ENCODE peak calls at places on chromosomes 7 and 10, in eight cellular contexts. Y, C, M, G, N, W, O and Z are unnamed samples.

GRCh38 chr7:8037151-8037550 is 68.6 kb downstream of the GLCCI1 start:
- DNase-seq in O (no peak), Y (no peak), G (no peak), W (no peak), N (no peak), C (no peak), M (no peak), Z (no peak)

GRCh38 chr10:49225218-49225876 is 37.2 kb upstream of the TMEM273 start:
- DNase-seq in G (no peak), C (peak), M (peak), N (no peak), W (no peak), Y (no peak), O (peak), Z (no peak)

GRCh38 chr7:45132708-45133320 is 21.3 kb upstream of the TBRG4 start:
- DNase-seq in G (no peak), Y (no peak), N (no peak), C (no peak), M (no peak), W (no peak), O (no peak), Z (no peak)

GRCh38 chr7:45105588-45106188 is 5.8 kb downstream of the TBRG4 start:
- DNase-seq in W (no peak), C (no peak), G (no peak), N (no peak), Y (no peak), O (peak), M (no peak), Z (no peak)

GRCh38 chr10:3054183-3054815 is 13.0 kb upstream of the PFKP start:
- DNase-seq in Y (no peak), W (no peak), N (no peak), O (no peak), M (no peak), C (no peak), G (no peak), Z (no peak)

GRCh38 chr10:127848226-127848625 is 44.5 kb downstream of the CLRN3 start:
- DNase-seq in C (no peak), N (no peak), M (no peak), G (no peak), Y (no peak), W (no peak), O (no peak), Z (no peak)

GRCh38 chr10:119489572-119490326 is 52.8 kb downstream of the RGS10 start:
- DNase-seq in O (peak), M (peak), W (peak), C (peak), N (peak), G (no peak), Y (peak), Z (peak)

GRCh38 chr10:79372871-79373270 is 25.6 kb downstream of the PPIF start:
- DNase-seq in M (no peak), Y (no peak), G (no peak), C (no peak), W (no peak), N (no peak), O (peak), Z (no peak)

GRCh38 chr10:35382096-35382495 is 45.8 kb downstream of the CCNY start:
- DNase-seq in G (no peak), Y (no peak), W (no peak), C (no peak), M (no peak), N (no peak), O (no peak), Z (no peak)

GRCh38 chr10:35388197-35388596 is 51.9 kb downstream of the CCNY start:
- DNase-seq in W (no peak), N (no peak), M (no peak), O (no peak), Y (no peak), C (no peak), G (no peak), Z (no peak)

GRCh38 chr10:35386594-35387174 is 50.4 kb downstream of the CCNY start:
- DNase-seq in C (peak), O (no peak), Y (peak), N (no peak), W (no peak), M (peak), G (no peak), Z (no peak)

GRCh38 chr10:35387768-35388167 is 51.5 kb downstream of the CCNY start:
- DNase-seq in N (no peak), C (no peak), W (no peak), M (peak), O (no peak), Y (no peak), G (no peak), Z (no peak)

GRCh38 chr10:35384265-35384868 is 48.1 kb downstream of the CCNY start:
- DNase-seq in G (no peak), C (no peak), Y (no peak), N (no peak), W (no peak), M (no peak), O (no peak), Z (no peak)
- H3K4me3 ChIP-seq in G (no peak), C (no peak), Y (no peak), N (no peak), W (no peak), M (no peak), O (no peak), Z (no peak)

GRCh38 chr7:911791-912480 is 35.6 kb downstream of the GET4 start:
- DNase-seq in G (no peak), Y (no peak), M (no peak), O (no peak), N (no peak), C (no peak), W (peak), Z (no peak)
- H3K4me3 ChIP-seq in G (no peak), Y (no peak), M (no peak), O (no peak), N (no peak), C (no peak), W (no peak), Z (no peak)

GRCh38 chr10:21533577-21534475 is at the start of gene MLLT10:
- DNase-seq in Y (peak), O (peak), W (peak), C (peak), G (peak), N (peak), M (peak), Z (peak)

GRCh38 chr10:21530616-21531015 is 3.4 kb upstream of the MLLT10 start:
- DNase-seq in G (no peak), Y (no peak), M (no peak), N (no peak), O (no peak), C (no peak), W (no peak), Z (no peak)

GRCh38 chr10:21534611-21535493 is 820 bp downstream of the MLLT10 start:
- DNase-seq in O (peak), W (peak), C (peak), M (peak), N (peak), G (peak), Y (peak), Z (peak)

GRCh38 chr10:21531164-21531563 is 2.9 kb upstream of the MLLT10 start:
- DNase-seq in N (no peak), M (peak), G (no peak), W (no peak), O (no peak), C (no peak), Y (no peak), Z (no peak)

GRCh38 chr10:21532694-21533576 is 1.1 kb upstream of the MLLT10 start:
- DNase-seq in M (peak), G (no peak), N (no peak), Y (peak), C (no peak), W (no peak), O (no peak), Z (no peak)
- H3K4me3 ChIP-seq in M (peak), G (peak), N (peak), Y (peak), C (peak), W (peak), O (peak), Z (peak)

GRCh38 chr10:13794982-13795381 is 208.2 kb downstream of the PRPF18 start:
- DNase-seq in G (no peak), O (no peak), M (no peak), W (no peak), Y (no peak), N (no peak), C (no peak), Z (no peak)

GRCh38 chr10:13792011-13792410 is 205.2 kb downstream of the PRPF18 start:
- DNase-seq in C (peak), Y (no peak), N (no peak), W (peak), G (no peak), M (no peak), O (no peak), Z (no peak)

GRCh38 chr10:13791483-13791882 is 204.7 kb downstream of the PRPF18 start:
- DNase-seq in W (no peak), C (no peak), O (no peak), N (no peak), M (no peak), Y (no peak), G (no peak), Z (no peak)

GRCh38 chr10:13797171-13797570 is 210.4 kb downstream of the PRPF18 start:
- DNase-seq in C (no peak), M (no peak), G (no peak), W (no peak), N (no peak), O (no peak), Y (no peak), Z (no peak)

GRCh38 chr10:13795653-13796555 is 209.1 kb downstream of the PRPF18 start:
- DNase-seq in O (no peak), M (no peak), G (no peak), Y (no peak), C (no peak), N (no peak), W (no peak), Z (no peak)
- H3K4me3 ChIP-seq in O (no peak), M (no peak), G (no peak), Y (no peak), C (no peak), N (no peak), W (no peak), Z (no peak)

GRCh38 chr10:44809652-44810051 is 101.5 kb upstream of the TMEM72 start:
- DNase-seq in O (no peak), M (no peak), Y (peak), W (no peak), C (no peak), N (no peak), G (no peak), Z (no peak)
- H3K4me3 ChIP-seq in O (no peak), M (no peak), Y (no peak), W (no peak), C (no peak), N (no peak), G (no peak), Z (no peak)

GRCh38 chr10:61899663-61899996 is 1.9 kb upstream of the ARID5B start:
- DNase-seq in C (no peak), O (no peak), W (no peak), G (no peak), Y (no peak), M (no peak), N (no peak), Z (no peak)

GRCh38 chr10:61896854-61897661 is 4.4 kb upstream of the ARID5B start:
- DNase-seq in G (peak), M (peak), Y (peak), C (peak), W (peak), N (peak), O (peak), Z (peak)

GRCh38 chr10:61897671-61898434 is 3.6 kb upstream of the ARID5B start:
- DNase-seq in Y (peak), N (no peak), O (no peak), M (peak), W (no peak), C (no peak), G (no peak), Z (peak)

GRCh38 chr10:61899045-61899444 is 2.5 kb upstream of the ARID5B start:
- DNase-seq in G (no peak), O (no peak), Y (no peak), M (peak), N (no peak), C (no peak), W (no peak), Z (no peak)

DNA sequence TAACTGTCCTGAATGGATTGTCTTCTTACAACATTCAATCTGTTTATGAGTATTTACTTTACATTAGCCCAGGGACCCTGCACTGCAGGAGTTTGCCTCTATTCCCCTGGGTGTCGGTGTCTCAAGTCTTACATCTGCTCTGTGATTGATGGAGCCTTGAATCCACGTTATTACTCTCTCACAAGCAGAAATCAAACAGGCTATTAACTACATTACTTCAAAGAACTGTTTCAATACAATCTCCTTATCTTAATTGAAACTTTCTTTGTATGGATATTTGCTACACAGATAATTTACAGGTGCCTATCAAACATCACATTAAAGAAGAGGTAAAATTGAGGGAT is 3.1 kb upstream of the ARID5B start:
- DNase-seq in O (no peak), N (no peak), C (no peak), Y (no peak), G (no peak), W (no peak), M (no peak), Z (no peak)
- H3K4me3 ChIP-seq in O (no peak), N (peak), C (no peak), Y (no peak), G (no peak), W (no peak), M (no peak), Z (no peak)

GRCh38 chr7:33904680-33905388 is 505 bp upstream of the BMPER start:
- DNase-seq in O (peak), W (no peak), M (no peak), Y (peak), G (peak), N (peak), C (peak), Z (peak)
- H3K4me3 ChIP-seq in O (peak), W (peak), M (no peak), Y (peak), G (peak), N (peak), C (peak), Z (peak)

GRCh38 chr7:131555565-131556054 is 818 bp downstream of the PODXL start:
- DNase-seq in N (no peak), Y (peak), W (no peak), O (no peak), G (no peak), M (no peak), C (no peak), Z (no peak)

GRCh38 chr7:131556055-131556911 is at the start of gene PODXL:
- DNase-seq in Y (peak), O (peak), G (peak), C (peak), M (peak), W (peak), N (peak), Z (peak)

GRCh38 chr7:131554880-131555516 is 1.4 kb downstream of the PODXL start:
- DNase-seq in G (no peak), C (no peak), N (no peak), M (no peak), O (no peak), Y (peak), W (no peak), Z (no peak)

GRCh38 chr7:131552053-131552452 is 4.4 kb downstream of the PODXL start:
- DNase-seq in W (no peak), C (no peak), M (no peak), Y (no peak), G (no peak), N (no peak), O (no peak), Z (no peak)

GRCh38 chr7:131553906-131554305 is 2.5 kb downstream of the PODXL start:
- DNase-seq in W (no peak), O (no peak), C (no peak), G (no peak), M (no peak), N (no peak), Y (no peak), Z (no peak)
- H3K4me3 ChIP-seq in W (no peak), O (peak), C (peak), G (peak), M (no peak), N (no peak), Y (peak), Z (peak)

GRCh38 chr10:73043319-73043718 is 53.3 kb downstream of the P4HA1 start:
- DNase-seq in M (no peak), C (no peak), O (no peak), N (no peak), G (no peak), Y (no peak), W (no peak), Z (no peak)

GRCh38 chr10:73042130-73042529 is 54.5 kb downstream of the P4HA1 start:
- DNase-seq in C (no peak), W (no peak), G (no peak), M (no peak), O (no peak), Y (no peak), N (no peak), Z (no peak)

GRCh38 chr10:73039635-73040034 is 57.0 kb downstream of the P4HA1 start:
- DNase-seq in N (no peak), M (no peak), C (no peak), O (no peak), Y (no peak), G (no peak), W (no peak), Z (no peak)

GRCh38 chr10:73044378-73045285 is 52.0 kb downstream of the P4HA1 start:
- DNase-seq in C (no peak), W (no peak), Y (no peak), O (no peak), G (no peak), M (no peak), N (no peak), Z (no peak)

GRCh38 chr10:73043766-73044377 is 52.8 kb downstream of the P4HA1 start:
- DNase-seq in C (no peak), N (no peak), G (no peak), O (no peak), W (no peak), Y (no peak), M (no peak), Z (no peak)
- H3K4me3 ChIP-seq in C (no peak), N (no peak), G (no peak), O (no peak), W (no peak), Y (no peak), M (no peak), Z (no peak)

GRCh38 chr7:6448943-6449543 is 1.3 kb upstream of the DAGLB start:
- DNase-seq in W (no peak), C (no peak), G (no peak), O (no peak), Y (no peak), M (no peak), N (peak), Z (no peak)
- H3K4me3 ChIP-seq in W (no peak), C (no peak), G (no peak), O (no peak), Y (peak), M (no peak), N (peak), Z (no peak)